ENCODE peak calls at places on chromosome 19, in nine cellular contexts. W is IMR-90; V is AG09319; T is HFF-Myc; B is bronchial epithelial cell; C is GM12865; E is HFFc6; G is cardiac muscle cell; R is CD8-positive, alpha-beta T cell. L is an unnamed sample.

GRCh38 chr19:55611300-55611982 is 6.0 kb downstream of the ZNF865 start:
- DNase-seq in R (no peak), E (no peak), W (no peak), V (no peak), C (no peak), T (no peak), B (no peak), G (no peak), L (no peak)

GRCh38 chr19:48969276-48970138 is 4.4 kb downstream of the FTL start:
- DNase-seq in W (no peak), R (no peak), V (no peak), G (no peak), B (peak), T (no peak), E (peak), C (peak), L (no peak)

GRCh38 chr19:55247621-55248099 is 11.2 kb downstream of the PPP6R1 start:
- DNase-seq in E (peak), R (no peak), C (no peak), B (peak), V (peak), W (no peak), G (no peak), T (peak), L (no peak)

GRCh38 chr19:56476671-56477428 is at the start of gene ZNF667:
- DNase-seq in T (peak), B (peak), W (peak), R (peak), V (no peak), G (peak), E (peak), C (no peak), L (no peak)

GRCh38 chr19:41328157-41328817 is 18.3 kb downstream of the CCDC97 start:
- DNase-seq in R (no peak), T (no peak), B (peak), E (no peak), W (peak), V (no peak), C (peak), G (no peak), L (no peak)

GRCh38 chr19:20926796-20927195 is 3.7 kb downstream of the ZNF85 start:
- DNase-seq in B (no peak), V (no peak), R (no peak), E (no peak), W (no peak), G (no peak), C (no peak), T (no peak), L (no peak)

GRCh38 chr19:29810504-29810871 is 1.3 kb upstream of the CCNE1 start:
- DNase-seq in T (no peak), W (peak), C (peak), E (peak), R (no peak), B (peak), G (peak), V (no peak), L (no peak)

GRCh38 chr19:4748589-4748988 is 24.9 kb upstream of the DPP9 start:
- DNase-seq in T (no peak), R (no peak), C (no peak), V (no peak), E (no peak), W (no peak), B (no peak), G (no peak), L (no peak)

GRCh38 chr19:33879818-33880575 is 83.3 kb downstream of the KCTD15 start:
- DNase-seq in G (no peak), W (no peak), B (no peak), R (no peak), E (no peak), T (no peak), V (no peak), C (peak), L (no peak)

GRCh38 chr19:50835785-50836542 is 2.6 kb upstream of the KLK15 start:
- DNase-seq in C (peak), B (peak), R (no peak), W (peak), G (peak), T (no peak), E (peak), V (no peak), L (peak)

GRCh38 chr19:33201886-33202545 is 7.9 kb downstream of the LRP3 start:
- DNase-seq in W (no peak), R (no peak), C (no peak), E (no peak), B (no peak), G (no peak), T (no peak), V (no peak), L (no peak)

GRCh38 chr19:35109395-35110112 is 6.1 kb upstream of the FXYD3 start:
- DNase-seq in B (no peak), C (no peak), G (no peak), T (no peak), R (no peak), W (no peak), V (no peak), E (no peak), L (no peak)

GRCh38 chr19:4967738-4968461 is 1.0 kb upstream of the KDM4B start:
- DNase-seq in E (no peak), T (no peak), B (no peak), W (no peak), G (no peak), C (no peak), R (no peak), V (no peak), L (no peak)

GRCh38 chr19:3701200-3701599 is 932 bp upstream of the PIP5K1C start:
- DNase-seq in T (no peak), G (no peak), C (no peak), B (no peak), R (no peak), E (no peak), V (no peak), W (no peak), L (no peak)

GRCh38 chr19:7067716-7068115 is 1.8 kb upstream of the ZNF557 start:
- DNase-seq in B (no peak), V (no peak), R (no peak), C (no peak), T (no peak), G (no peak), E (peak), W (peak), L (no peak)

GRCh38 chr19:33530842-33531241 is 9.3 kb upstream of the PEPD start:
- DNase-seq in E (no peak), T (no peak), W (no peak), G (no peak), R (no peak), C (no peak), B (no peak), V (no peak), L (no peak)

DNA sequence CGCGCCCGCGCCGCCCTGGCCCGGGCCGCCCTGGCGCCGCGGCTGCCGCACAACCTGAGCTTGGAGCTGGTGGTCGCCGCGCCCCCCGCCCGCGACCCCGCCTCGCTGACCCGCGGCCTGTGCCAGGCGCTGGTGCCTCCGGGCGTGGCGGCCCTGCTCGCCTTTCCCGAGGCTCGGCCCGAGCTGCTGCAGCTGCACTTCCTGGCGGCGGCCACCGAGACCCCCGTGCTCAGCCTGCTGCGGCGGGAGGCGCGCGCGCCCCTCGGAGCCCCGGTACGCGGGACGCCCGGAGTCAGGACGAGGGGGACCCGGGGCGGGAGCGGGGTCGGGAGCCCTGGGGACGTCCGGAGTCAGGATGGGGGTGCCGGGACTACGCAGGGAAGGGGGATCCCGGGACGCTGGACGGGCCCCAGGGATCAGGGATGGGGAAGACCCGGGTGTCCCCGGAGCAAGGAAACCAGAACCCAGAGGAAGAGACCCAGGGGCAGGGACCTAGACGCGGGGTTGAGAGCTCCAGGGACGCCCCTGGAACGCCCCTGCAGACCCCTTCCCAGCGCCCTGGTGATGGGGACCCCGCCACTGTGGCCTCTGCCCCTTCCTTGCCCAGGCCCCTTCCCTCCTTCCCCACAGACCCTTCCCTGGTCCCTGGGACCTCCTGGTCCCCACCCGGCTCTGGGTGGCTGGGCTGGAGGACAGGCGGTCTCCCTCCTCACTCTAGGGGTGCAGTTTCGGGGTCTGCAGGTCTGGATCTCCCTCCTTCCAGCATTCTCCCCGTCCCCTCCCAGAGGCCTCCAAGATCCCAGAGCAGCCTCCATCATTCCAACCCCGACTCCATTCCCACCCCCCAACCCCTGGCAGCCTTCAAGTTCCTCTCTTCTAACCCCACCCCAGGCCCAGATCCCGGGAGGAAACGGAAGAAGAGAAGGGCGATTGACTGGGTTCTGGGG is 645 bp downstream of the GRIN3B start:
- DNase-seq in W (no peak), B (no peak), T (no peak), C (no peak), R (no peak), G (no peak), E (no peak), V (no peak), L (no peak)
- TF ChIP-seq CTCF in W (no peak), B (no peak), T (no peak), C (no peak), R (no peak), G (no peak), E (no peak), V (no peak), L (no peak)

GRCh38 chr19:10617409-10618121 is 7.8 kb upstream of the SLC44A2 start:
- DNase-seq in V (no peak), C (no peak), B (peak), E (peak), T (no peak), W (peak), G (no peak), R (no peak), L (no peak)

GRCh38 chr19:10615429-10616023 is 9.8 kb upstream of the SLC44A2 start:
- DNase-seq in R (no peak), E (no peak), W (no peak), T (no peak), V (no peak), B (no peak), C (no peak), G (no peak), L (no peak)

GRCh38 chr19:10612515-10613119 is 12.7 kb upstream of the SLC44A2 start:
- DNase-seq in W (no peak), T (no peak), B (no peak), C (no peak), E (no peak), R (no peak), G (no peak), V (no peak), L (no peak)

DNA sequence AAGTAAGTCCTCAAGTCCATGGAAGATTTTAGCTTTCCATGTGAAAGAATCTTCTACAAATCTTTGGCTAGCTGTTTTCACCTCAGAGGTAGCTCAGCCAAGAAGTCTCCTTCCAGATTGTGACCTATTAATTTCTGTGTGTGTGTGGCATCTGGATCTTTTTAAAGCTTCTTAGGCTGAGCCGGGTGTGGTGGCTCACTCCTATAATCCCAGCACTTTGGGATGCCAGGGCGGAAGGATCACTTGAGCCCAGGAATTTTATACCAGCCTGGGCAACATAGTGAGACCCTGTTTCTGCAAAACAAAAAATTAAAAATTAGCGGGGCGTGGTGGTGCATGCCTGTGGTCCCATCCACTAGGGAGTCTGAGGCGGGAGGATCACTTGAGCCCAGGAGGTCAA is 13.4 kb upstream of the SLC44A2 start:
- DNase-seq in C (no peak), W (no peak), R (no peak), T (no peak), G (no peak), E (no peak), V (no peak), B (no peak), L (no peak)
- TF ChIP-seq CTCF in C (no peak), W (no peak), R (no peak), T (no peak), G (no peak), E (no peak), V (no peak), B (no peak), L (no peak)

GRCh38 chr19:28492616-28493015 is 720.3 kb downstream of the UQCRFS1 start:
- DNase-seq in C (no peak), G (no peak), W (no peak), T (no peak), E (no peak), R (no peak), V (no peak), B (no peak), L (no peak)

GRCh38 chr19:28488006-28488405 is 724.9 kb downstream of the UQCRFS1 start:
- DNase-seq in W (no peak), V (no peak), E (no peak), B (no peak), T (no peak), R (no peak), C (no peak), G (no peak), L (no peak)

GRCh38 chr19:28486934-28487333 is 726.0 kb downstream of the UQCRFS1 start:
- DNase-seq in W (no peak), B (no peak), E (no peak), C (no peak), T (no peak), G (no peak), V (no peak), R (no peak), L (no peak)

GRCh38 chr19:28492201-28492600 is 720.8 kb downstream of the UQCRFS1 start:
- DNase-seq in E (no peak), B (no peak), R (no peak), W (no peak), V (no peak), G (no peak), C (no peak), T (no peak), L (no peak)

DNA sequence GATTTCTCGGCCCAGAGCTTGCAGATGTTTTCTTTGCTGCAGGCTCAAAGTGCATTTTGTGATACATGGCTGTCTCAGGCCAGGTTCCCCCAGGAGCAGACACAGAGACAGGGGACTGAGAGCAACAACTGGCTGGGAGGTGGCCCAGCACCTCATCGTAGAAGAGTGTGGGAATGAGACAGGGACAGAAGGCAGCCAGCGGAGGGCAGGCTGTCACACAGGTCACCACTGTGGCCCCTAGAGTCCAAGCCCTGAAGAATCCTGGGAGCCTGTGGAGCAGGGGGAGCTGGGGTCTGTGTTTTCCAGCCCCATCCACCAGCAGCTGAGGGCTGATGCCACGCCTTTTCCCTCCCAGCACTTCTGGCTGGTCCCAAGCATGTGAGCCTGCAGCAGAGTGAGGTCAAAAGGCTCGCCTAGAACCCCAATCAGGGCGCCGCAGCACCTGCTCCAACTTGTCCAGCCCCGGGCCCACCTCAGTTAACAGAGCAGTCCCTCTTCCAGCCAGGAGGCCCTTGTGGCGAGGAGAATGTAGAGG is 723.8 kb downstream of the UQCRFS1 start:
- DNase-seq in G (no peak), B (no peak), T (no peak), W (no peak), V (no peak), E (no peak), C (no peak), R (no peak), L (no peak)
- TF ChIP-seq CTCF in G (no peak), B (no peak), T (no peak), W (no peak), V (no peak), E (no peak), C (no peak), R (no peak), L (no peak)

GRCh38 chr19:46217476-46217875 is 12.1 kb upstream of the IGFL1 start:
- DNase-seq in W (no peak), R (no peak), C (no peak), V (no peak), T (no peak), B (no peak), G (no peak), E (no peak), L (no peak)
- TF ChIP-seq CTCF in W (no peak), R (no peak), C (no peak), V (no peak), T (no peak), B (no peak), G (no peak), E (no peak), L (no peak)

GRCh38 chr19:52297601-52298358 is 811 bp downstream of the ZNF480 start:
- DNase-seq in V (no peak), W (peak), G (peak), C (no peak), B (no peak), E (no peak), T (no peak), R (no peak), L (no peak)

GRCh38 chr19:52296400-52296772 is 583 bp upstream of the ZNF480 start:
- DNase-seq in T (no peak), V (no peak), G (peak), B (no peak), W (no peak), R (no peak), C (no peak), E (no peak), L (no peak)

GRCh38 chr19:52291781-52292180 is 5.2 kb upstream of the ZNF480 start:
- DNase-seq in C (no peak), R (no peak), T (no peak), B (no peak), G (no peak), E (no peak), W (no peak), V (no peak), L (no peak)

GRCh38 chr19:52296773-52297600 is at the start of gene ZNF480:
- DNase-seq in W (peak), V (peak), R (peak), G (peak), T (no peak), C (peak), E (peak), B (peak), L (peak)
- TF ChIP-seq CTCF in W (peak), V (peak), R (no peak), G (peak), T (no peak), C (no peak), E (peak), B (peak), L (no peak)

GRCh38 chr19:45527731-45528130 is 20.5 kb downstream of the VASP start:
- DNase-seq in T (no peak), R (no peak), C (no peak), W (no peak), B (no peak), E (no peak), G (no peak), V (no peak), L (no peak)

GRCh38 chr19:45526971-45527370 is 19.7 kb downstream of the VASP start:
- DNase-seq in R (no peak), G (no peak), T (no peak), B (no peak), C (no peak), W (no peak), V (no peak), E (no peak), L (no peak)

GRCh38 chr19:45531349-45531748 is 24.1 kb downstream of the VASP start:
- DNase-seq in R (no peak), E (no peak), C (no peak), G (no peak), B (no peak), T (no peak), W (no peak), V (no peak), L (no peak)

GRCh38 chr19:45528149-45528743 is 21.0 kb downstream of the VASP start:
- DNase-seq in E (no peak), T (no peak), B (peak), G (no peak), W (peak), V (no peak), R (no peak), C (no peak), L (no peak)

DNA sequence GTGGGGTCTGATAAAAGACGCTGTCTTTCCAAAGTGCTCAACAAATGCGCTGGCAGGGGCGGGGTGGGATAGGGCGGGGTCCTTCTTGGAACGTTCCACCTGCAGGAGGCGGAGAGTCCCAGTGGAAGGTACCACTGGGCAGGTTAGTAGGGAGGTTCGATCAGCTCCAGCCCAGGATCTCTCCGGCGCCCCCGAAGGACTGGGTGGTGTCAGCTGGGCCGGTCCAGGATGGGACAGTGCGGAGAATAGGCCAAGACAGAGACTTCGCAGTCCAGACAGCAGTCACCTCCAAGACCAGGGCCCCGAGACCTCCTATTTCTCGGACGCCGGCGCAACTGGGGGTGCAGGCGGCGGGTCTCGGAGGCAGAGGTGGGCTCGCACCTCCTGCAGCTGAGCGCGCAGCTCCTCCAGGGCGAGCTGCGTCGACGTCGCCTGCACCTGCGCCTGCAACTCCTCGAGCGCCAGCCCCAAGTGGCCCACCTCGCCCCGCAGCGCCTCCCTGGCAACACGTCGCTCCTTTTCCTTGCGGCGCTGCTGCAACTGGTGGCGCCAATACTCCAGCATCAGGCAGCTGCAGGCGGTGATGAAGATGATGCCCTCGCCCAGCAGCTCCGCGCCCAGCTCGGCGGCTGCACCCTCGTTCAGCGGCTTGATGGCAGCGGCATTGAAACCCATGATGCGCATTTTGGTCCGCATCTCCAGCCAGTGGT is 21.6 kb downstream of the VASP start:
- DNase-seq in G (peak), B (peak), V (no peak), W (no peak), C (no peak), T (no peak), E (no peak), R (peak), L (no peak)
- TF ChIP-seq CTCF in G (no peak), B (peak), V (no peak), W (no peak), C (no peak), T (no peak), E (no peak), R (no peak), L (no peak)

DNA sequence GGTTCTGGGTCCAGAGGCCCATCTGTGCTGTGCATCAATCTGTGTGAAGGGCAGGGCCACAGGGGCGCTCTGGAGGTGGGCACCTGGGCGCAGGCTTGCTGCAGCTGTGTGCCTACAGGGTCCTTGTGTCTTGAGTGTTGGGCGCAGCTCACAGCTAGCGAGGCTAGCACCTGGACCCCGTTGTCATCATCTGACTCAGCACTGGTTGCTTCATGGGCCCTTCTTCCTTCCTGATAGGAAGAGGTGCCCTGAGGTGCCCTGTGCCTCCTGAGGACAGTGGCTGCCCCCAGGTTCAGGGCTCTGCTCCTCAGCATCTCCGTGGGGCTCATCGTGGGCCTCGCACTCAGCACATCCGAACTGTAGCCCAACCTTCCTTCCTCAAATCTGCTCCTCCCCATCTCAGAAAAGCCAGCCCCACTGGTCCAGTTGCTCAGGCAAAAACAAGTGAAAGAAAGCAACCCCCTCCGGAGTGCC is 54.8 kb downstream of the GATAD2A start:
- DNase-seq in W (peak), B (peak), T (no peak), G (no peak), R (no peak), V (no peak), E (no peak), C (no peak), L (no peak)
- TF ChIP-seq CTCF in W (no peak), B (no peak), T (no peak), G (no peak), R (no peak), V (no peak), E (no peak), C (no peak), L (no peak)

L was measured in GM13976.